ENCODE peak calls at places on chromosomes 6 and 20, in six cellular contexts. R is NCI-H1092 treated with DMSO at 0.1 percent for 48 hours; B is fibroblast of pulmonary artery; F is HT-29; Y is stimulated activated CD4-positive, alpha-beta T cell treated with anti-CD3 and anti-CD28 coated beads, Interleukin-4, amount 100 ng/mL, for 48 hours; V is head of caudate nucleus. C is an unnamed sample.

GRCh38 chr20:33713865-33714367 is 6.2 kb downstream of the PXMP4 start:
- DNase-seq in F (no peak), V (no peak), Y (no peak), R (no peak), B (no peak), C (no peak)

GRCh38 chr6:157555795-157556645 is 175.0 kb downstream of the ZDHHC14 start:
- DNase-seq in V (no peak), R (no peak), Y (no peak), B (no peak), F (no peak), C (no peak)

GRCh38 chr6:139334791-139335446 is 39.5 kb downstream of the CITED2 start:
- DNase-seq in R (no peak), F (no peak), Y (no peak), V (no peak), B (peak; percentile 97), C (no peak)

GRCh38 chr20:44613575-44613974 is 31.2 kb downstream of the PKIG start:
- DNase-seq in V (no peak), B (no peak), R (no peak), F (no peak), Y (no peak), C (no peak)

GRCh38 chr20:21026951-21027350 is 79.2 kb downstream of the LINC00237 start:
- DNase-seq in B (no peak), F (peak; percentile 53), Y (no peak), R (no peak), V (no peak), C (no peak)

GRCh38 chr6:1762203-1762602 is 152.5 kb downstream of the FOXC1 start:
- DNase-seq in V (no peak), R (no peak), B (no peak), F (no peak), Y (no peak), C (no peak)

GRCh38 chr6:63819831-63820230 is 184.2 kb downstream of the PHF3 start:
- DNase-seq in Y (no peak), R (no peak), V (no peak), F (no peak), B (peak; percentile 69), C (no peak)

GRCh38 chr6:17768388-17768787 is 61.7 kb upstream of the NUP153 start:
- DNase-seq in B (peak; percentile 60), R (no peak), F (peak; percentile 12), V (no peak), Y (no peak), C (no peak)

GRCh38 chr6:148520109-148520841 is 177.6 kb downstream of the SASH1 start:
- DNase-seq in F (no peak), Y (no peak), R (no peak), V (no peak), B (no peak), C (no peak)

GRCh38 chr6:96811670-96812069 is 25.6 kb downstream of the GPR63 start:
- DNase-seq in F (no peak), V (no peak), Y (no peak), B (no peak), R (no peak), C (no peak)

GRCh38 chr6:143632894-143633293 is 44.9 kb upstream of the PHACTR2 start:
- DNase-seq in F (no peak), Y (no peak), V (no peak), R (no peak), B (no peak), C (no peak)

GRCh38 chr6:158569036-158569435 is 9.1 kb downstream of the TMEM181 start:
- DNase-seq in F (no peak), R (no peak), B (no peak), V (no peak), Y (no peak), C (no peak)

GRCh38 chr6:56803594-56803993 is 151.3 kb upstream of the BEND6 start:
- DNase-seq in B (peak; percentile 70), Y (no peak), F (no peak), V (no peak), R (no peak), C (no peak)

GRCh38 chr6:110395221-110395620 is 20.2 kb downstream of the DDO start:
- DNase-seq in V (no peak), R (no peak), F (no peak), Y (no peak), B (no peak), C (no peak)

GRCh38 chr6:34374112-34374907 is 18.2 kb downstream of the NUDT3 start:
- DNase-seq in B (no peak), Y (no peak), F (no peak), V (no peak), R (no peak), C (no peak)

GRCh38 chr6:136887899-136888298 is 34.2 kb upstream of the SLC35D3 start:
- DNase-seq in V (no peak), B (no peak), R (peak; percentile 6), Y (no peak), F (no peak), C (no peak)

GRCh38 chr6:25169551-25170335 is 109.4 kb upstream of the CARMIL1 start:
- DNase-seq in V (no peak), F (no peak), B (no peak), R (no peak), Y (no peak), C (no peak)

GRCh38 chr6:169654590-169655391 is 47.0 kb downstream of the WDR27 start:
- DNase-seq in Y (peak; percentile 28), V (peak; percentile 73), B (peak; percentile 76), R (peak; percentile 64), F (peak; percentile 43), C (peak; percentile 59)

GRCh38 chr20:64114356-64114971 is 7.1 kb upstream of the NPBWR2 start:
- DNase-seq in B (no peak), V (no peak), F (no peak), Y (no peak), R (no peak), C (no peak)

GRCh38 chr20:36540551-36541211 is 638 bp upstream of the MYL9 start:
- DNase-seq in R (no peak), Y (no peak), V (no peak), B (peak; percentile 45), F (no peak), C (no peak)

GRCh38 chr6:9796827-9797226 is 618.0 kb downstream of the TFAP2A start:
- DNase-seq in B (no peak), R (no peak), F (no peak), V (no peak), Y (no peak), C (no peak)